ENCODE peak calls at places on chromosome 20, in four cellular contexts. Y is HCT116, C is NB4, R is A549. M is an unnamed sample.

GRCh38 chr20:18360601-18361000 is 72.3 kb downstream of the ZNF133 start:
- DNase-seq in Y (no peak), C (no peak), R (no peak), M (no peak)

GRCh38 chr20:44884907-44885391 is 556 bp upstream of the YWHAB start:
- DNase-seq in Y (no peak), C (no peak), R (no peak), M (no peak)

GRCh38 chr20:10982692-10983091 is 308.9 kb upstream of the JAG1 start:
- DNase-seq in Y (no peak), C (no peak), R (peak), M (no peak)

GRCh38 chr20:34022154-34022842 is 28.6 kb downstream of the RALY start:
- DNase-seq in Y (peak), C (peak), R (peak), M (no peak)

GRCh38 chr20:22775671-22776139 is 191.3 kb upstream of the FOXA2 start:
- DNase-seq in Y (peak), C (no peak), R (peak), M (no peak)

GRCh38 chr20:48544402-48545333 is 283.1 kb downstream of the PREX1 start:
- DNase-seq in Y (no peak), C (no peak), R (no peak), M (no peak)

GRCh38 chr20:40741507-40742106 is 52.6 kb upstream of the MAFB start:
- DNase-seq in Y (peak), C (peak), R (peak), M (peak)

GRCh38 chr20:50901301-50901700 is 29.9 kb downstream of the ADNP start:
- DNase-seq in Y (no peak), C (no peak), R (no peak), M (no peak)

GRCh38 chr20:22921595-22922421 is 113.3 kb upstream of the SSTR4 start:
- DNase-seq in Y (no peak), C (peak), R (peak), M (no peak)

DNA sequence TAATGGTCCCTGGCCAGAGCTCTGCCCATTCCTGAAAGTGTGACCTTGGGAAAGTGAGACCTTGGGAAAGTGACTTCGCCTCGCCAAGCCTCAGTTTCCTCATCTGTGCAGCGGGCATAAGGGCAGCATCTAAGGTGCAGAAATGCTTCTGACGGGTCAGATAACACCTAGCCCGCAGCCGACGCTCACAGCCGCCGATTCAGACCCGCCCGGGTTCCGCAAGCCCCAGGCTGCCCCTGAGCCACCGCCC is 486 bp downstream of the FKBP1A start:
- DNase-seq in Y (no peak), C (peak), R (no peak), M (no peak)
- TF ChIP-seq MAX in Y (no peak), C (no peak), R (no peak), M (no peak)

DNA sequence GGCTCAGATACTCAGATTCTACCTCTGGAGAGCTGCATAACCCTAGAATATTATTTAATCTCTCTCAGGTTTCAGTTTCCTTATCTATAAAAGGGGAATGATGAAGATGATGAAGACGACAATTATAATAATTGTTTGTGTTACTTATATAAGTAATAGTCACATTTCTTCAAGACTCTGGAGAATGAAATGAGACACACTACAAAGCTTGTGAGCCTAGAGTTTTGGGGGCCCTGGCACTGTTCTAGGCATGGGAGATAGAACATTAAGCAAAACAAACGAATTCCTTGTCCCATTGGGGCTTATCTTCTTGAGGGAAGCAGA is 5.4 kb upstream of the ZNF217 start:
- DNase-seq in Y (no peak), C (no peak), R (no peak), M (no peak)
- TF ChIP-seq MAX in Y (no peak), C (no peak), R (no peak), M (no peak)

GRCh38 chr20:38308447-38308846 is 4.5 kb downstream of the BPI start:
- DNase-seq in Y (no peak), C (no peak), R (no peak), M (no peak)

GRCh38 chr20:38308047-38308438 is 4.1 kb downstream of the BPI start:
- DNase-seq in Y (no peak), C (no peak), R (no peak), M (no peak)

GRCh38 chr20:38304845-38305447 is 990 bp downstream of the BPI start:
- DNase-seq in Y (peak), C (peak), R (peak), M (peak)

GRCh38 chr20:38305541-38305940 is 1.6 kb downstream of the BPI start:
- DNase-seq in Y (no peak), C (no peak), R (no peak), M (no peak)

DNA sequence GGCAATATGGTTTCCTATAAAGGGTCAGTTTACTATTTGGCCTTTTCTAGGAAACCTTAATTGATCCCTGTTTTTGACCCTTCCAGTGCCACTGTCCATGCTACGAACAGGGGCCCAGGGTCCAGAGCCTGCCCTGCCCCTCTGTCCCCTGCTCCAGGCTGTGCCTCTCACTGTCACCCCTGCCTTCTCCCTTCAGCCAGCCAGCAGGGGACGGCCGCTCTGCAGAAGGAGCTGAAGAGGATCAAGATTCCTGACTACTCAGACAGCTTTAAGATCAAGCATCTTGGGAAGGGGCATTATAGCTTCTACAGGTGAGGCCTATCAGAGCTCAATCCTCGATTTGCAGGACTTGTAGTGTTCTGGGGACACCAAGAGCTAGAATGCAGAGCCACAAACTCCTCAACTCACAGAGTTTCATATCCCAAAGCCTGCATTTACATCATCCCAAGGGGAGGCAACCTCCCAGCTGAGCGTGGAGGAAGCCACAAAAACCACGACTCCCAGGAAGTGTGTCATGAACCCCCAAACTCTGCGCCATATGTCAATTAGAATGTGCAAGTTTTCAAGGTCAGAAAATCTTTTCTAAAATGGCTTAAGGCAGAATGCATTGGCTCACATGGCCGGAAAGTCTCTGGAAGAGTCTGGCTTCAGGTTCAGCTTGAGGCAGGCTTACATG is 3.6 kb downstream of the BPI start:
- DNase-seq in Y (no peak), C (peak), R (no peak), M (no peak)
- TF ChIP-seq MAX in Y (no peak), C (no peak), R (no peak), M (no peak)

GRCh38 chr20:31670371-31671228 is 32.9 kb downstream of the COX4I2 start:
- DNase-seq in Y (no peak), C (no peak), R (no peak), M (no peak)
- TF ChIP-seq MAX in Y (no peak), C (no peak), R (no peak), M (no peak)

GRCh38 chr20:63612276-63612931 is 14.5 kb downstream of the GMEB2 start:
- DNase-seq in Y (no peak), C (peak), R (no peak), M (no peak)
- TF ChIP-seq MAX in Y (no peak), C (no peak), R (no peak), M (no peak)

GRCh38 chr20:59043698-59044097 is 1.1 kb upstream of the PRELID3B start:
- DNase-seq in Y (no peak), C (peak), R (no peak), M (no peak)

GRCh38 chr20:59040682-59041081 is 1.9 kb downstream of the PRELID3B start:
- DNase-seq in Y (no peak), C (no peak), R (no peak), M (no peak)

GRCh38 chr20:59044295-59044694 is 1.7 kb upstream of the PRELID3B start:
- DNase-seq in Y (no peak), C (no peak), R (no peak), M (no peak)

GRCh38 chr20:59042796-59043621 is 423 bp upstream of the PRELID3B start:
- DNase-seq in Y (peak), C (peak), R (peak), M (peak)

GRCh38 chr20:59042151-59042795 is at the start of gene PRELID3B:
- DNase-seq in Y (no peak), C (peak), R (peak), M (peak)
- TF ChIP-seq MAX in Y (peak), C (peak), R (peak), M (peak)